ENCODE peak calls at places on chromosomes 12 and 14, in five cellular contexts. N, R, G, T and Q are unnamed samples.

GRCh38 chr14:74324945-74325361 is 22.2 kb upstream of the ABCD4 start:
- DNase-seq in N (no peak), G (no peak), R (peak; percentile 53), T (no peak), Q (peak; percentile 71)

GRCh38 chr12:39958377-39958776 is 147.5 kb downstream of the SLC2A13 start:
- DNase-seq in G (no peak), R (no peak), N (no peak), T (no peak), Q (peak; percentile 9)

GRCh38 chr12:121794532-121795028 is 1.1 kb upstream of the RHOF start:
- DNase-seq in G (peak; percentile 62), N (no peak), T (peak; percentile 86), R (no peak), Q (no peak)

GRCh38 chr12:30420561-30420960 is 275.1 kb downstream of the IPO8 start:
- DNase-seq in N (no peak), T (no peak), G (no peak), R (peak; percentile 54), Q (peak; percentile 52)

GRCh38 chr14:75522224-75522764 is at the start of gene BATF:
- DNase-seq in G (no peak), T (no peak), R (no peak), N (no peak), Q (no peak)

GRCh38 chr14:59067135-59067894 is 121.2 kb upstream of the DAAM1 start:
- DNase-seq in T (no peak), R (no peak), N (no peak), G (no peak), Q (no peak)

GRCh38 chr14:91255820-91256219 is 11.3 kb upstream of the GPR68 start:
- DNase-seq in N (no peak), R (no peak), T (no peak), G (no peak), Q (no peak)

GRCh38 chr12:132343294-132343972 is 14.0 kb upstream of the GALNT9 start:
- DNase-seq in T (peak; percentile 16), N (no peak), G (no peak), R (no peak), Q (no peak)

GRCh38 chr12:88093573-88093972 is 48.3 kb downstream of the CEP290 start:
- DNase-seq in T (no peak), R (no peak), G (no peak), N (no peak), Q (no peak)

GRCh38 chr14:74888164-74889158 is 6.7 kb downstream of the DLST start:
- DNase-seq in T (no peak), G (no peak), R (peak; percentile 33), N (peak; percentile 49), Q (no peak)

GRCh38 chr14:40119321-40119720 is 687.1 kb upstream of the FBXO33 start:
- DNase-seq in G (no peak), N (no peak), R (no peak), T (no peak), Q (peak; percentile 4)

GRCh38 chr12:50745861-50746260 is 18.0 kb upstream of the ATF1 start:
- DNase-seq in R (no peak), G (no peak), T (no peak), N (no peak), Q (no peak)

GRCh38 chr14:102419716-102420115 is 57.0 kb downstream of the TECPR2 start:
- DNase-seq in R (no peak), N (no peak), G (no peak), T (no peak), Q (no peak)

GRCh38 chr12:124654666-124655316 is 87.4 kb upstream of the NCOR2 start:
- DNase-seq in N (no peak), G (peak; percentile 65), T (peak; percentile 85), R (no peak), Q (no peak)

GRCh38 chr12:153080-153746 is 60.7 kb downstream of the SLC6A12 start:
- DNase-seq in R (peak; percentile 44), G (no peak), N (no peak), T (peak; percentile 64), Q (peak; percentile 67)

GRCh38 chr12:127770123-127770522 is 496.8 kb upstream of the TMEM132C start:
- DNase-seq in G (no peak), T (no peak), R (no peak), N (no peak), Q (no peak)

GRCh38 chr14:20110438-20110837 is at the start of gene OR4K17:
- DNase-seq in G (no peak), T (no peak), R (no peak), N (no peak), Q (no peak)
- H3K4me3 ChIP-seq in G (no peak within 1 kb of the TSS), T (no peak within 1 kb of the TSS), R (no peak within 1 kb of the TSS), N (no peak within 1 kb of the TSS), Q (no peak within 1 kb of the TSS)

GRCh38 chr12:26869908-26870459 is 37.0 kb upstream of the ITPR2 start:
- DNase-seq in T (no peak), R (no peak), G (no peak), N (no peak), Q (no peak)

GRCh38 chr12:26870491-26871419 is 37.8 kb upstream of the ITPR2 start:
- DNase-seq in T (peak; percentile 95), R (peak; percentile 48), G (peak; percentile 50), N (no peak), Q (peak; percentile 70)

GRCh38 chr12:26871985-26872384 is 39.0 kb upstream of the ITPR2 start:
- DNase-seq in G (no peak), R (no peak), T (no peak), N (no peak), Q (no peak)

GRCh38 chr12:26874501-26875296 is 41.7 kb upstream of the ITPR2 start:
- DNase-seq in N (no peak), R (no peak), T (no peak), G (no peak), Q (no peak)

DNA sequence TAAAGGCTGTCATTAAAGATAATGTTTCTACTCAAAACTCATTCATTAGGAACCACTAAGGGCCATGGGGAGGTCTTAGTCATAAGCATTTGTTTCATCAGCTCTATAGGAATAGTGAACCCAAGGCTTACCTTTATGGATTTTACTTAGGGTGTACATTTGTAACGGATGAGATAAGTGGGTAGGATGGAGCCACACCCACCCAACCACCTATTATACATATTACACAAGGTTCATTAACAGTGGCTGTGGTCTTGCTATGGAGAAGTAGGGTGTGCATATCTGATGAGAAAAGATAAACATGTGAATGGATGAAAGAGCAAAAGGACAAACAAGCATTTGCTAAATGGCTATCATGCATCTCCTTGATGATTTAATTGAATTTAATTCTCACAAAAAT is 39.6 kb upstream of the ITPR2 start:
- DNase-seq in N (no peak), G (no peak), T (no peak), R (no peak), Q (no peak)
- TF ChIP-seq CTCF in N (no peak), G (no peak), T (no peak), R (no peak), Q (no peak)

GRCh38 chr12:54983536-54984102 is 943 bp downstream of the TESPA1 start:
- DNase-seq in G (no peak), T (no peak), R (no peak), N (no peak), Q (no peak)
- H3K4me3 ChIP-seq in G (no peak overlapping the region), T (no peak overlapping the region), R (no peak overlapping the region), N (peak overlapping the region; percentile 10), Q (no peak overlapping the region)

GRCh38 chr12:59650594-59651229 is 54.9 kb downstream of the SLC16A7 start:
- DNase-seq in R (peak; percentile 29), T (no peak), N (no peak), G (no peak), Q (peak; percentile 56)
- TF ChIP-seq CTCF in R (peak; percentile 18), T (no peak), N (no peak), G (no peak), Q (peak; percentile 39)

GRCh38 chr12:9124346-9125031 is 8.8 kb upstream of the A2M start:
- DNase-seq in G (no peak), T (peak; percentile 53), R (no peak), N (no peak), Q (no peak)

GRCh38 chr12:9122166-9122609 is 6.5 kb upstream of the A2M start:
- DNase-seq in G (no peak), N (no peak), R (no peak), T (no peak), Q (no peak)

GRCh38 chr12:9120487-9121184 is 4.9 kb upstream of the A2M start:
- DNase-seq in G (no peak), N (no peak), R (no peak), T (no peak), Q (no peak)

GRCh38 chr12:9127484-9127883 is 11.8 kb upstream of the A2M start:
- DNase-seq in G (no peak), R (no peak), T (peak; percentile 45), N (no peak), Q (no peak)

GRCh38 chr12:9123741-9124140 is 8.0 kb upstream of the A2M start:
- DNase-seq in T (no peak), N (no peak), R (no peak), G (no peak), Q (no peak)
- H3K4me3 ChIP-seq in T (no peak overlapping the region), N (peak overlapping the region; percentile 61), R (no peak overlapping the region), G (peak overlapping the region; percentile 33), Q (no peak overlapping the region)

GRCh38 chr14:67522270-67522669 is 10.8 kb upstream of the PLEKHH1 start:
- DNase-seq in R (no peak), N (no peak), G (no peak), T (no peak), Q (no peak)
- TF ChIP-seq CTCF in R (no peak), N (no peak), G (no peak), T (no peak), Q (no peak)